ENCODE peak calls at places on chromosome 6, in ten cellular contexts. One of them, this sample, is unnamed.

GRCh38 chr6:30155522-30156261 is 5.3 kb downstream of the TRIM10 start:
- DNase-seq in epithelial cell of esophagus: no peak
- DNase-seq in M059J: no peak
- DNase-seq in A549: no peak
- DNase-seq in GM04504: no peak
- DNase-seq in upper lobe of right lung: no peak
- DNase-seq in right cardiac atrium: no peak
- DNase-seq in substantia nigra: no peak
- DNase-seq in activated CD8-positive, alpha-beta memory T cell treated with anti-CD3 and anti-CD28 coated beads for 4 hours: no peak
- DNase-seq in frontal cortex: no peak
- DNase-seq in this sample: no peak

GRCh38 chr6:110360671-110361070 is 2.5 kb upstream of the METTL24 start:
- DNase-seq in epithelial cell of esophagus: no peak
- DNase-seq in M059J: no peak
- DNase-seq in A549: no peak
- DNase-seq in GM04504: no peak
- DNase-seq in upper lobe of right lung: no peak
- DNase-seq in right cardiac atrium: no peak
- DNase-seq in substantia nigra: no peak
- DNase-seq in activated CD8-positive, alpha-beta memory T cell treated with anti-CD3 and anti-CD28 coated beads for 4 hours: no peak
- DNase-seq in frontal cortex: no peak
- DNase-seq in this sample: no peak

GRCh38 chr6:137800749-137801148 is 66.3 kb upstream of the TNFAIP3 start:
- DNase-seq in epithelial cell of esophagus: no peak
- DNase-seq in M059J: no peak
- DNase-seq in A549: no peak
- DNase-seq in GM04504: no peak
- DNase-seq in upper lobe of right lung: no peak
- DNase-seq in right cardiac atrium: no peak
- DNase-seq in substantia nigra: no peak
- DNase-seq in activated CD8-positive, alpha-beta memory T cell treated with anti-CD3 and anti-CD28 coated beads for 4 hours: no peak
- DNase-seq in frontal cortex: no peak
- DNase-seq in this sample: no peak

GRCh38 chr6:41372526-41373366 is 37.3 kb downstream of the NCR2 start:
- DNase-seq in epithelial cell of esophagus: no peak
- DNase-seq in M059J: no peak
- DNase-seq in A549: no peak
- DNase-seq in GM04504: no peak
- DNase-seq in upper lobe of right lung: no peak
- DNase-seq in right cardiac atrium: no peak
- DNase-seq in substantia nigra: no peak
- DNase-seq in activated CD8-positive, alpha-beta memory T cell treated with anti-CD3 and anti-CD28 coated beads for 4 hours: no peak
- DNase-seq in frontal cortex: peak
- DNase-seq in this sample: no peak

GRCh38 chr6:18586133-18586532 is 199.0 kb downstream of the RNF144B start:
- DNase-seq in epithelial cell of esophagus: no peak
- DNase-seq in M059J: no peak
- DNase-seq in A549: no peak
- DNase-seq in GM04504: no peak
- DNase-seq in upper lobe of right lung: no peak
- DNase-seq in right cardiac atrium: no peak
- DNase-seq in substantia nigra: no peak
- DNase-seq in activated CD8-positive, alpha-beta memory T cell treated with anti-CD3 and anti-CD28 coated beads for 4 hours: no peak
- DNase-seq in frontal cortex: no peak
- DNase-seq in this sample: no peak

GRCh38 chr6:25155221-25155620 is 124.0 kb upstream of the CARMIL1 start:
- DNase-seq in epithelial cell of esophagus: no peak
- DNase-seq in M059J: no peak
- DNase-seq in A549: no peak
- DNase-seq in GM04504: no peak
- DNase-seq in upper lobe of right lung: no peak
- DNase-seq in right cardiac atrium: no peak
- DNase-seq in substantia nigra: no peak
- DNase-seq in activated CD8-positive, alpha-beta memory T cell treated with anti-CD3 and anti-CD28 coated beads for 4 hours: no peak
- DNase-seq in frontal cortex: no peak
- DNase-seq in this sample: no peak

GRCh38 chr6:131250121-131250520 is 114.9 kb downstream of the AKAP7 start:
- DNase-seq in epithelial cell of esophagus: peak
- DNase-seq in M059J: no peak
- DNase-seq in A549: no peak
- DNase-seq in GM04504: peak
- DNase-seq in upper lobe of right lung: peak
- DNase-seq in right cardiac atrium: peak
- DNase-seq in substantia nigra: peak
- DNase-seq in activated CD8-positive, alpha-beta memory T cell treated with anti-CD3 and anti-CD28 coated beads for 4 hours: no peak
- DNase-seq in frontal cortex: peak
- DNase-seq in this sample: peak

GRCh38 chr6:128413291-128413690 is 107.1 kb downstream of the PTPRK start:
- DNase-seq in epithelial cell of esophagus: no peak
- DNase-seq in M059J: no peak
- DNase-seq in A549: no peak
- DNase-seq in GM04504: no peak
- DNase-seq in upper lobe of right lung: no peak
- DNase-seq in right cardiac atrium: no peak
- DNase-seq in substantia nigra: no peak
- DNase-seq in activated CD8-positive, alpha-beta memory T cell treated with anti-CD3 and anti-CD28 coated beads for 4 hours: no peak
- DNase-seq in frontal cortex: no peak
- DNase-seq in this sample: no peak

GRCh38 chr6:16334671-16335070 is 96.3 kb downstream of the GMPR start:
- DNase-seq in epithelial cell of esophagus: peak
- DNase-seq in M059J: peak
- DNase-seq in A549: peak
- DNase-seq in GM04504: peak
- DNase-seq in upper lobe of right lung: no peak
- DNase-seq in right cardiac atrium: peak
- DNase-seq in substantia nigra: no peak
- DNase-seq in activated CD8-positive, alpha-beta memory T cell treated with anti-CD3 and anti-CD28 coated beads for 4 hours: no peak
- DNase-seq in frontal cortex: no peak
- DNase-seq in this sample: peak

GRCh38 chr6:161694995-161695394 is 421.1 kb upstream of the AGPAT4 start:
- DNase-seq in epithelial cell of esophagus: peak
- DNase-seq in M059J: peak
- DNase-seq in A549: no peak
- DNase-seq in GM04504: peak
- DNase-seq in upper lobe of right lung: no peak
- DNase-seq in right cardiac atrium: no peak
- DNase-seq in substantia nigra: no peak
- DNase-seq in activated CD8-positive, alpha-beta memory T cell treated with anti-CD3 and anti-CD28 coated beads for 4 hours: no peak
- DNase-seq in frontal cortex: no peak
- DNase-seq in this sample: peak

GRCh38 chr6:142737368-142738060 is 207.5 kb downstream of the HIVEP2 start:
- DNase-seq in epithelial cell of esophagus: no peak
- DNase-seq in M059J: no peak
- DNase-seq in A549: no peak
- DNase-seq in GM04504: peak
- DNase-seq in upper lobe of right lung: no peak
- DNase-seq in right cardiac atrium: no peak
- DNase-seq in substantia nigra: no peak
- DNase-seq in activated CD8-positive, alpha-beta memory T cell treated with anti-CD3 and anti-CD28 coated beads for 4 hours: no peak
- DNase-seq in frontal cortex: no peak
- DNase-seq in this sample: peak

GRCh38 chr6:47044418-47044817 is 2.3 kb upstream of the ADGRF1 start:
- DNase-seq in epithelial cell of esophagus: peak
- DNase-seq in M059J: peak
- DNase-seq in A549: no peak
- DNase-seq in GM04504: no peak
- DNase-seq in upper lobe of right lung: no peak
- DNase-seq in right cardiac atrium: no peak
- DNase-seq in substantia nigra: no peak
- DNase-seq in activated CD8-positive, alpha-beta memory T cell treated with anti-CD3 and anti-CD28 coated beads for 4 hours: no peak
- DNase-seq in frontal cortex: no peak
- DNase-seq in this sample: no peak

GRCh38 chr6:21595265-21595950 is 1.9 kb downstream of the SOX4 start:
- DNase-seq in epithelial cell of esophagus: peak
- DNase-seq in M059J: peak
- DNase-seq in A549: no peak
- DNase-seq in GM04504: no peak
- DNase-seq in upper lobe of right lung: peak
- DNase-seq in right cardiac atrium: peak
- DNase-seq in substantia nigra: no peak
- DNase-seq in activated CD8-positive, alpha-beta memory T cell treated with anti-CD3 and anti-CD28 coated beads for 4 hours: peak
- DNase-seq in frontal cortex: no peak
- DNase-seq in this sample: no peak

GRCh38 chr6:43334466-43335095 is 26.0 kb upstream of the CRIP3 start:
- DNase-seq in epithelial cell of esophagus: peak
- DNase-seq in M059J: peak
- DNase-seq in A549: peak
- DNase-seq in GM04504: peak
- DNase-seq in upper lobe of right lung: no peak
- DNase-seq in right cardiac atrium: no peak
- DNase-seq in substantia nigra: no peak
- DNase-seq in activated CD8-positive, alpha-beta memory T cell treated with anti-CD3 and anti-CD28 coated beads for 4 hours: no peak
- DNase-seq in frontal cortex: peak
- DNase-seq in this sample: peak

GRCh38 chr6:32886674-32887383 is 32.8 kb downstream of the PSMB9 start:
- DNase-seq in epithelial cell of esophagus: peak
- DNase-seq in M059J: peak
- DNase-seq in A549: no peak
- DNase-seq in GM04504: peak
- DNase-seq in upper lobe of right lung: no peak
- DNase-seq in right cardiac atrium: peak
- DNase-seq in substantia nigra: no peak
- DNase-seq in activated CD8-positive, alpha-beta memory T cell treated with anti-CD3 and anti-CD28 coated beads for 4 hours: no peak
- DNase-seq in frontal cortex: no peak
- DNase-seq in this sample: no peak

GRCh38 chr6:115064680-115065079 is 721.9 kb upstream of the HS3ST5 start:
- DNase-seq in epithelial cell of esophagus: no peak
- DNase-seq in M059J: no peak
- DNase-seq in A549: no peak
- DNase-seq in GM04504: no peak
- DNase-seq in upper lobe of right lung: no peak
- DNase-seq in right cardiac atrium: no peak
- DNase-seq in substantia nigra: no peak
- DNase-seq in activated CD8-positive, alpha-beta memory T cell treated with anti-CD3 and anti-CD28 coated beads for 4 hours: no peak
- DNase-seq in frontal cortex: no peak
- DNase-seq in this sample: no peak

GRCh38 chr6:134351615-134352474 is 33.9 kb upstream of the SGK1 start:
- DNase-seq in epithelial cell of esophagus: no peak
- DNase-seq in M059J: no peak
- DNase-seq in A549: no peak
- DNase-seq in GM04504: no peak
- DNase-seq in upper lobe of right lung: no peak
- DNase-seq in right cardiac atrium: no peak
- DNase-seq in substantia nigra: no peak
- DNase-seq in activated CD8-positive, alpha-beta memory T cell treated with anti-CD3 and anti-CD28 coated beads for 4 hours: no peak
- DNase-seq in frontal cortex: no peak
- DNase-seq in this sample: peak

GRCh38 chr6:138594042-138594636 is 94.8 kb upstream of the NHSL1 start:
- DNase-seq in epithelial cell of esophagus: no peak
- DNase-seq in M059J: no peak
- DNase-seq in A549: no peak
- DNase-seq in GM04504: no peak
- DNase-seq in upper lobe of right lung: no peak
- DNase-seq in right cardiac atrium: no peak
- DNase-seq in substantia nigra: no peak
- DNase-seq in activated CD8-positive, alpha-beta memory T cell treated with anti-CD3 and anti-CD28 coated beads for 4 hours: no peak
- DNase-seq in frontal cortex: no peak
- DNase-seq in this sample: no peak

GRCh38 chr6:167683028-167683862 is 143.5 kb upstream of the AFDN start:
- DNase-seq in epithelial cell of esophagus: peak
- DNase-seq in M059J: peak
- DNase-seq in A549: peak
- DNase-seq in GM04504: no peak
- DNase-seq in upper lobe of right lung: peak
- DNase-seq in right cardiac atrium: peak
- DNase-seq in substantia nigra: peak
- DNase-seq in activated CD8-positive, alpha-beta memory T cell treated with anti-CD3 and anti-CD28 coated beads for 4 hours: no peak
- DNase-seq in frontal cortex: peak
- DNase-seq in this sample: peak

GRCh38 chr6:64932486-64932885 is 774.5 kb downstream of the EYS start:
- DNase-seq in epithelial cell of esophagus: peak
- DNase-seq in M059J: peak
- DNase-seq in A549: no peak
- DNase-seq in GM04504: no peak
- DNase-seq in upper lobe of right lung: no peak
- DNase-seq in right cardiac atrium: no peak
- DNase-seq in substantia nigra: no peak
- DNase-seq in activated CD8-positive, alpha-beta memory T cell treated with anti-CD3 and anti-CD28 coated beads for 4 hours: no peak
- DNase-seq in frontal cortex: no peak
- DNase-seq in this sample: no peak

GRCh38 chr6:170230520-170231390 is 60.1 kb downstream of the DLL1 start:
- DNase-seq in epithelial cell of esophagus: no peak
- DNase-seq in M059J: no peak
- DNase-seq in A549: no peak
- DNase-seq in GM04504: no peak
- DNase-seq in upper lobe of right lung: peak
- DNase-seq in right cardiac atrium: no peak
- DNase-seq in substantia nigra: no peak
- DNase-seq in activated CD8-positive, alpha-beta memory T cell treated with anti-CD3 and anti-CD28 coated beads for 4 hours: no peak
- DNase-seq in frontal cortex: no peak
- DNase-seq in this sample: no peak

GRCh38 chr6:111119550-111120329 is 32.4 kb downstream of the SLC16A10 start:
- DNase-seq in epithelial cell of esophagus: no peak
- DNase-seq in M059J: peak
- DNase-seq in A549: no peak
- DNase-seq in GM04504: no peak
- DNase-seq in upper lobe of right lung: no peak
- DNase-seq in right cardiac atrium: no peak
- DNase-seq in substantia nigra: no peak
- DNase-seq in activated CD8-positive, alpha-beta memory T cell treated with anti-CD3 and anti-CD28 coated beads for 4 hours: no peak
- DNase-seq in frontal cortex: no peak
- DNase-seq in this sample: peak

GRCh38 chr6:127900935-127901334 is at the start of gene THEMIS:
- DNase-seq in epithelial cell of esophagus: no peak
- DNase-seq in M059J: no peak
- DNase-seq in A549: no peak
- DNase-seq in GM04504: no peak
- DNase-seq in upper lobe of right lung: no peak
- DNase-seq in right cardiac atrium: no peak
- DNase-seq in substantia nigra: no peak
- DNase-seq in activated CD8-positive, alpha-beta memory T cell treated with anti-CD3 and anti-CD28 coated beads for 4 hours: no peak
- DNase-seq in frontal cortex: no peak
- DNase-seq in this sample: no peak

GRCh38 chr6:133645000-133645619 is 243.8 kb upstream of the TCF21 start:
- DNase-seq in epithelial cell of esophagus: no peak
- DNase-seq in M059J: peak
- DNase-seq in A549: no peak
- DNase-seq in GM04504: no peak
- DNase-seq in upper lobe of right lung: no peak
- DNase-seq in right cardiac atrium: no peak
- DNase-seq in substantia nigra: no peak
- DNase-seq in activated CD8-positive, alpha-beta memory T cell treated with anti-CD3 and anti-CD28 coated beads for 4 hours: no peak
- DNase-seq in frontal cortex: no peak
- DNase-seq in this sample: no peak

GRCh38 chr6:169319561-169319960 is 65.9 kb upstream of the THBS2 start:
- DNase-seq in epithelial cell of esophagus: no peak
- DNase-seq in M059J: peak
- DNase-seq in A549: no peak
- DNase-seq in GM04504: no peak
- DNase-seq in upper lobe of right lung: no peak
- DNase-seq in right cardiac atrium: no peak
- DNase-seq in substantia nigra: no peak
- DNase-seq in activated CD8-positive, alpha-beta memory T cell treated with anti-CD3 and anti-CD28 coated beads for 4 hours: no peak
- DNase-seq in frontal cortex: no peak
- DNase-seq in this sample: no peak

GRCh38 chr6:35919827-35920751 is 809 bp downstream of the SRPK1 start:
- DNase-seq in epithelial cell of esophagus: peak
- DNase-seq in M059J: peak
- DNase-seq in A549: no peak
- DNase-seq in GM04504: no peak
- DNase-seq in upper lobe of right lung: peak
- DNase-seq in right cardiac atrium: peak
- DNase-seq in substantia nigra: peak
- DNase-seq in activated CD8-positive, alpha-beta memory T cell treated with anti-CD3 and anti-CD28 coated beads for 4 hours: no peak
- DNase-seq in frontal cortex: no peak
- DNase-seq in this sample: peak

GRCh38 chr6:26199773-26200728 is 112.8 kb downstream of the HFE start:
- DNase-seq in epithelial cell of esophagus: peak
- DNase-seq in M059J: peak
- DNase-seq in A549: no peak
- DNase-seq in GM04504: no peak
- DNase-seq in upper lobe of right lung: peak
- DNase-seq in right cardiac atrium: peak
- DNase-seq in substantia nigra: no peak
- DNase-seq in activated CD8-positive, alpha-beta memory T cell treated with anti-CD3 and anti-CD28 coated beads for 4 hours: no peak
- DNase-seq in frontal cortex: no peak
- DNase-seq in this sample: peak

GRCh38 chr6:148395583-148396101 is 53.0 kb downstream of the SASH1 start:
- DNase-seq in epithelial cell of esophagus: peak
- DNase-seq in M059J: no peak
- DNase-seq in A549: no peak
- DNase-seq in GM04504: no peak
- DNase-seq in upper lobe of right lung: no peak
- DNase-seq in right cardiac atrium: no peak
- DNase-seq in substantia nigra: no peak
- DNase-seq in activated CD8-positive, alpha-beta memory T cell treated with anti-CD3 and anti-CD28 coated beads for 4 hours: no peak
- DNase-seq in frontal cortex: no peak
- DNase-seq in this sample: no peak

This sample was measured in MV-4-11.